ENCODE peak calls at places on chromosomes 13 and 19, in four cellular contexts. One of them, this sample, is unnamed.

GRCh38 chr19:38090561-38090960 is 133.5 kb downstream of the DPF1 start:
- DNase-seq in tibial artery: no peak
- DNase-seq in GM23248: no peak
- DNase-seq in fibroblast of mammary gland: no peak
- DNase-seq in this sample: no peak

GRCh38 chr13:98650376-98651107 is 73.6 kb upstream of the STK24 start:
- DNase-seq in fibroblast of mammary gland: no peak
- DNase-seq in GM23248: no peak
- DNase-seq in tibial artery: no peak
- DNase-seq in this sample: no peak

GRCh38 chr19:50909240-50910070 is 1.7 kb downstream of the KLK4 start:
- DNase-seq in tibial artery: no peak
- DNase-seq in fibroblast of mammary gland: peak; percentile 44
- DNase-seq in GM23248: peak; percentile 58
- DNase-seq in this sample: no peak

GRCh38 chr13:113930711-113931637 is 42.9 kb downstream of the C13orf46 start:
- DNase-seq in fibroblast of mammary gland: no peak
- DNase-seq in GM23248: no peak
- DNase-seq in tibial artery: peak; percentile 16
- DNase-seq in this sample: no peak

GRCh38 chr19:45164577-45165335 is 4.0 kb upstream of the NKPD1 start:
- DNase-seq in fibroblast of mammary gland: peak; percentile 55
- DNase-seq in GM23248: peak; percentile 78
- DNase-seq in tibial artery: no peak
- DNase-seq in this sample: peak; percentile 45

GRCh38 chr13:51451467-51452390 is 1.1 kb downstream of the INTS6 start:
- DNase-seq in tibial artery: peak; percentile 87
- DNase-seq in fibroblast of mammary gland: peak; percentile 63
- DNase-seq in GM23248: peak; percentile 83
- DNase-seq in this sample: peak; percentile 67

GRCh38 chr19:4373601-4374441 is 26.5 kb downstream of the SH3GL1 start:
- DNase-seq in GM23248: peak; percentile 74
- DNase-seq in tibial artery: peak; percentile 74
- DNase-seq in fibroblast of mammary gland: peak; percentile 50
- DNase-seq in this sample: no peak

GRCh38 chr13:101035119-101035620 is 360.6 kb upstream of the TMTC4 start:
- DNase-seq in GM23248: no peak
- DNase-seq in fibroblast of mammary gland: no peak
- DNase-seq in tibial artery: no peak
- DNase-seq in this sample: no peak

GRCh38 chr19:18091217-18091608 is 4.5 kb upstream of the IL12RB1 start:
- DNase-seq in GM23248: no peak
- DNase-seq in tibial artery: peak; percentile 57
- DNase-seq in fibroblast of mammary gland: no peak
- DNase-seq in this sample: no peak
- H3K4me3 ChIP-seq in GM23248: no peak overlapping the region
- H3K4me3 ChIP-seq in tibial artery: no peak overlapping the region
- H3K4me3 ChIP-seq in fibroblast of mammary gland: no peak overlapping the region
- H3K4me3 ChIP-seq in this sample: no peak overlapping the region

DNA sequence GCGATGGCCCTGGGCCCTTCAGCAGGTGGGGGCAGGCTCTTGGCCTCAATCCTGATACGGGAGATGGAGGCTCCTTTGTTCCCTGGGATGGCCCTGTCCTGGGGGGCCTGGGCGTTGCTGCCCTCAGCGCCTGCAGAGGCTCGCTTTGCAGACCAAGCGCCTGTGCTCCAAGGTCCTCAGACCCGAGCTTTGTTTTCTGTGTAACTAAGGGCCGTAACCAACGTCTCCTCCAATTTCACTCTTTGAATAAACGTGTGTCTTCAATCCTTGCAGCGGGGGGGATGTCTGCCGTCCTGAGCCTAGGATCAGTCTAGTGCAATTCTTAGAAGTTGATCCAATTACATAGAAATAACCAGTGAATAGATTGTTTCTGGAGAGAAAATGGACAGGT is 5.2 kb downstream of the PTBP1 start:
- DNase-seq in GM23248: peak; percentile 48
- DNase-seq in tibial artery: no peak
- DNase-seq in fibroblast of mammary gland: peak; percentile 39
- DNase-seq in this sample: peak; percentile 73
- H3K4me3 ChIP-seq in GM23248: peak overlapping the region; percentile 86
- H3K4me3 ChIP-seq in tibial artery: peak overlapping the region; percentile 25
- H3K4me3 ChIP-seq in fibroblast of mammary gland: peak overlapping the region; percentile 38
- H3K4me3 ChIP-seq in this sample: no peak overlapping the region

DNA sequence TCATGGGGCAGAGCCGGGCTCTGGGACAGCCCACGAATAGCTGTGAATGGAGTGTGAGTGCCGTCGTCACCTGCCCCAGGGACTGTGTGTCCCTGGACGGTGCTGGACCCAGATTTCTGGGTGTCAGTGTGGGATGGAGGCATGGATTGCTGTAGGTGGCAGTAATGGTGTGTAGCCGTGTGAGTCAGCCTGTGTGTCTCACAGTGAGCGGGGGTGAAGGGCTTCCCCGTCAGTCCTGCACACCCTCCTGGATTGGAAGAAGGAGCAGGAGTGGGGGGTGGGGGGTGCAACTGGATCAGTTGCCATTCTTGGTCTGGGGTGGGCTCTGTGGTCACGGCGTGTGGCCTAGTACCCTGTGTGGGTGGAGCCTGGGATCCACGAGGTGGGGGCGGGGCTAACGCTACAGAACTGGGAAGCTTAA is 6.5 kb upstream of the LTBP4 start:
- DNase-seq in tibial artery: no peak
- DNase-seq in fibroblast of mammary gland: peak; percentile 63
- DNase-seq in GM23248: peak; percentile 88
- DNase-seq in this sample: no peak
- H3K4me3 ChIP-seq in tibial artery: no peak overlapping the region
- H3K4me3 ChIP-seq in fibroblast of mammary gland: no peak overlapping the region
- H3K4me3 ChIP-seq in GM23248: peak overlapping the region; percentile 33
- H3K4me3 ChIP-seq in this sample: no peak overlapping the region

GRCh38 chr19:19167612-19168011 is 2.5 kb downstream of the MEF2B start:
- DNase-seq in GM23248: no peak
- DNase-seq in fibroblast of mammary gland: no peak
- DNase-seq in tibial artery: no peak
- DNase-seq in this sample: no peak

GRCh38 chr19:19171821-19172532 is 1.9 kb upstream of the MEF2B start:
- DNase-seq in tibial artery: no peak
- DNase-seq in GM23248: peak; percentile 37
- DNase-seq in fibroblast of mammary gland: peak; percentile 42
- DNase-seq in this sample: peak; percentile 26

GRCh38 chr19:19171110-19171672 is 1.1 kb upstream of the MEF2B start:
- DNase-seq in GM23248: no peak
- DNase-seq in fibroblast of mammary gland: no peak
- DNase-seq in tibial artery: no peak
- DNase-seq in this sample: no peak

GRCh38 chr19:19169236-19170052 is 619 bp downstream of the MEF2B start:
- DNase-seq in tibial artery: no peak
- DNase-seq in GM23248: no peak
- DNase-seq in fibroblast of mammary gland: no peak
- DNase-seq in this sample: no peak

DNA sequence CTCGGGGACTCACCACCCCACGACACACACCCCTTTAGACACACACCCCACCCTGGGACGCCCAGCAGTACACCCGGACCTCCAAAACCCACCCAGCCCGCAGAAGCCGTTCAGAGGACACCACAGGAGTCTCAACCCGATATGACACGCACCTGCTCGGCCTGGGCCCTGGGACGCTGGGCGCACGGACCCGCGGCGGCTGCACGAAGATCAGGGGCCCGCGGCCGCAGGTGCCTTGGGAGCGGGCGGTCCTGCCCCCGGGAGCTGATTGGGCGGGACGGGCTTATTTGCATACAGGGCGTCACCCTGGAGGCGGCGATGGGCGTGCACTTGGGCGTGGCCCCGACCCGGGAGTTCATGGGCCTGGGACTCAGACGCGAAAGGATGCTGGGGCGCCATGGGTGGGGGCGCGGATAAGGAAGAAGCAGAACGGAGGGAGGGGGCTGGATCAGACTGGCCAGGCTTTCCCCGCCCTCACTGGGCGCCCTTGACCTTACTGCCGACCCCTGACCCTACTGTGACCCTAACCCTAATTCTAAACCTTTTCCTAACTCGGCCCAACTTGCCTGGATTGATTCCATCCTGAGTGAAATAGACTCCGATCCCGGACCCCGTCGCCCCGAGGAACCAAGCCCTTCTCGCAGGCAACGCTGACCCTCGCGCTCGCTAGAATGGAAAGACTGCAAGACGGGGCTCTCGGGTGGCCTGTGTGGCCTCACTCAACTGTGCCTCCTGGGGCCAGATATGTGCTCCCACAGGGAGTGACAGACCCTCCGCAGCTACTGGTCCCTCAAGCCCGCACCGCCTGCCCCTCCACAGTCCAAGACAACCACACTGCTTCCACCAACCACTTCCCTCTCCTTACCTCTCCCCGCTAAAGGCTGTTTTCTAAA is at the start of gene MEF2B:
- DNase-seq in fibroblast of mammary gland: peak; percentile 40
- DNase-seq in GM23248: peak; percentile 73
- DNase-seq in tibial artery: peak; percentile 47
- DNase-seq in this sample: peak; percentile 55
- H3K4me3 ChIP-seq in fibroblast of mammary gland: no peak within 1 kb of the TSS
- H3K4me3 ChIP-seq in GM23248: no peak within 1 kb of the TSS
- H3K4me3 ChIP-seq in tibial artery: peak within 1 kb of the TSS; percentile 32
- H3K4me3 ChIP-seq in this sample: no peak within 1 kb of the TSS

GRCh38 chr19:28465317-28466086 is 747.4 kb downstream of the UQCRFS1 start:
- DNase-seq in fibroblast of mammary gland: peak; percentile 35
- DNase-seq in GM23248: peak; percentile 78
- DNase-seq in tibial artery: no peak
- DNase-seq in this sample: peak; percentile 10

GRCh38 chr19:28469544-28469943 is 743.4 kb downstream of the UQCRFS1 start:
- DNase-seq in GM23248: no peak
- DNase-seq in fibroblast of mammary gland: no peak
- DNase-seq in tibial artery: no peak
- DNase-seq in this sample: no peak

GRCh38 chr19:28463493-28464053 is 749.4 kb downstream of the UQCRFS1 start:
- DNase-seq in tibial artery: no peak
- DNase-seq in fibroblast of mammary gland: no peak
- DNase-seq in GM23248: no peak
- DNase-seq in this sample: no peak

GRCh38 chr19:28468701-28469459 is 744.1 kb downstream of the UQCRFS1 start:
- DNase-seq in GM23248: peak; percentile 89
- DNase-seq in tibial artery: no peak
- DNase-seq in fibroblast of mammary gland: peak; percentile 57
- DNase-seq in this sample: peak; percentile 39

DNA sequence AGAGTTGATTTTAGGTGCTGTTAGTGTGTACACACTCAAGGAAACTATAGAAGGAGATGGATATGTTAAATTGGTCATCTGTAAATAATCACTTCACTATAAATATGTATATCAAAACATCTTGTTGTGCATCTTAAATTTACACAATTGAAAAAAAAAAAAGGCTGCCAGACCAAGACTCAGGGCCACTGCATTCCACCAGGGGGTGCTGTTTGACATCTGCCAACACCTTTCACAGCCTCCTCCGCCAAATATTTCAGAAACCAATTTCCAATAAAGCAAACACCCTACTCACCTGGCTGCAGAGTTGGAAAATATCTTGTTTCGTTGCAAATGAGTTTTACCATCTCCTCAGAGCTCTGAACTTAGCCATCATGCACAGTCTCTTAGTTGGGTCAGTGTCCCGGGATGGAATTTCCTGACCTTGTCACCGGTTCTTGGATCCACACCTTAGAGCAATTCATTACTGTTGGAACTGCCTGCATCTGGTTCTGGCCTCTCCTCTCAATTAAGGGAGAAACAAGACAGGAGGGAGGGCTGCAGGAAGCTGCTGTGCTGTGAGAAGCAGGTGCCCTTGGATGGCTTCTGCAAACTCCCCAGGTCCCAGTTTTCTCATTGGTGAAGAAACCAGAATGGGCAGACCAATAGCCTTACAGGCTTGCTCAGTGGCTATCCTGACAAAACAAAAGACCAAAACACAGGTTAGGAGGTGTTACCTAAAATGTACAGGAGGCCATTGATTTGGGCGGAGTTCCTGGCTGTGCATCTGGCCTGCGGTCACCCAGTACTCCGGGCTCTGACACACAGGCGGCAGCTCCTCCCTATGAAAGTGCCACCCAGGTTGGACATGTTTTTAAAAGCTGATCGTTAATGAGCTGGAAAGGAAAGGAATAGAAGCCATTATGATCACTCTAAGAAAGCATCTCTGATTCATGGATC is 746.6 kb downstream of the UQCRFS1 start:
- DNase-seq in tibial artery: peak; percentile 59
- DNase-seq in GM23248: peak; percentile 66
- DNase-seq in fibroblast of mammary gland: peak; percentile 61
- DNase-seq in this sample: peak; percentile 27
- H3K4me3 ChIP-seq in tibial artery: no peak overlapping the region
- H3K4me3 ChIP-seq in GM23248: no peak overlapping the region
- H3K4me3 ChIP-seq in fibroblast of mammary gland: no peak overlapping the region
- H3K4me3 ChIP-seq in this sample: no peak overlapping the region

GRCh38 chr19:10252707-10253106 is 693 bp downstream of the MRPL4 start:
- DNase-seq in GM23248: no peak
- DNase-seq in tibial artery: no peak
- DNase-seq in fibroblast of mammary gland: no peak
- DNase-seq in this sample: no peak

GRCh38 chr19:10255358-10255757 is 3.3 kb downstream of the MRPL4 start:
- DNase-seq in tibial artery: no peak
- DNase-seq in GM23248: no peak
- DNase-seq in fibroblast of mammary gland: no peak
- DNase-seq in this sample: no peak

GRCh38 chr19:10256551-10256950 is 4.5 kb downstream of the MRPL4 start:
- DNase-seq in GM23248: no peak
- DNase-seq in fibroblast of mammary gland: no peak
- DNase-seq in tibial artery: no peak
- DNase-seq in this sample: no peak

GRCh38 chr19:10251792-10252694 is at the start of gene MRPL4:
- DNase-seq in fibroblast of mammary gland: peak; percentile 99
- DNase-seq in GM23248: peak; percentile 100
- DNase-seq in tibial artery: peak; percentile 97
- DNase-seq in this sample: peak; percentile 99

DNA sequence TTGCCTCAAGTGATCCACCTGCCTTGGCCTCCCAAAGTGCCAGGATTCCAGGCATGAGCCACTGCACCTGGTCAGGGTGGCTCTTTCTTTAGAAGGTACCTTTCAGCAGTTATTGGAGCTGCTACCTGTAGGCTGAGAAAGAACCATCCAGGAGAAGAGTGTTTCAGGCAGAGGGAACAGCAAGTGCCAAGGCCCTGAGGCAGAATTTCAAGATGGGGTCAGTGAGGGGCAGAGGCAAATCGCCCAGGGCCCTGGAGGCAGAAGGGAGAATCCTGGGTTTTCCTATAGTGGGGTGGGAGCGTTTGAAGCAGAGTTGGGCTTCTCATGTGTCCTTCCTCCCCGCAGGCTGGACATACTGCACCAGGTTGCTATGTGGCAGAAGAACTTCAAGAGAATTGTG is 2.2 kb downstream of the MRPL4 start:
- DNase-seq in fibroblast of mammary gland: no peak
- DNase-seq in GM23248: no peak
- DNase-seq in tibial artery: no peak
- DNase-seq in this sample: no peak
- H3K4me3 ChIP-seq in fibroblast of mammary gland: no peak overlapping the region
- H3K4me3 ChIP-seq in GM23248: no peak overlapping the region
- H3K4me3 ChIP-seq in tibial artery: no peak overlapping the region
- H3K4me3 ChIP-seq in this sample: no peak overlapping the region

GRCh38 chr19:14138576-14139265 is 2.3 kb upstream of the ASF1B start:
- DNase-seq in fibroblast of mammary gland: peak; percentile 40
- DNase-seq in GM23248: peak; percentile 39
- DNase-seq in tibial artery: no peak
- DNase-seq in this sample: peak; percentile 47
- H3K4me3 ChIP-seq in fibroblast of mammary gland: no peak overlapping the region
- H3K4me3 ChIP-seq in GM23248: no peak overlapping the region
- H3K4me3 ChIP-seq in tibial artery: no peak overlapping the region
- H3K4me3 ChIP-seq in this sample: no peak overlapping the region

This sample was measured in astrocyte of the spinal cord.